ENCODE peak calls at places on chromosomes 6 and 20, in nine cellular contexts. W is smooth muscle cell of the brain vasculature; S is MCF 10A; Q is kidney epithelial cell; K is activated CD4-positive, CD25-positive, alpha-beta regulatory T cell treated with anti-CD3 and anti-CD28 coated beads, Interleukin-2, amount 50 U/mL, for 16 hours; R is B cell; Z is GM04504; F is omental fat pad; G is WTC11. T is an unnamed sample.

GRCh38 chr6:99613705-99614429 is 7.2 kb downstream of the PRDM13 start:
- DNase-seq in W (no peak), S (no peak), Q (no peak), K (no peak), R (peak), Z (no peak), F (no peak), G (peak), T (no peak)

GRCh38 chr6:151018035-151018434 is 152.5 kb downstream of the MTHFD1L start:
- DNase-seq in W (no peak), S (no peak), Q (peak), K (no peak), R (no peak), Z (no peak), F (no peak), G (no peak), T (no peak)

GRCh38 chr6:7489376-7489775 is 52.1 kb upstream of the DSP start:
- DNase-seq in W (no peak), S (no peak), Q (no peak), K (no peak), R (no peak), Z (no peak), F (no peak), G (no peak), T (no peak)

GRCh38 chr6:11354019-11354418 is 121.6 kb upstream of the NEDD9 start:
- DNase-seq in W (peak), S (peak), Q (no peak), K (peak), R (no peak), Z (no peak), F (no peak), G (no peak), T (peak)

GRCh38 chr6:11710221-11710836 is 68.3 kb downstream of the ADTRP start:
- DNase-seq in W (no peak), S (peak), Q (no peak), K (no peak), R (no peak), Z (no peak), F (no peak), G (no peak), T (no peak)

GRCh38 chr20:1430004-1430451 is 36.6 kb downstream of the NSFL1C start:
- DNase-seq in W (no peak), S (no peak), Q (peak), K (no peak), R (no peak), Z (peak), F (no peak), G (no peak), T (no peak)

GRCh38 chr6:166005846-166006592 is 161.6 kb downstream of the TBXT start:
- DNase-seq in W (no peak), S (peak), Q (no peak), K (no peak), R (no peak), Z (no peak), F (no peak), G (no peak), T (peak)

GRCh38 chr6:14804444-14805210 is 441.2 kb upstream of the JARID2 start:
- DNase-seq in W (peak), S (peak), Q (peak), K (no peak), R (no peak), Z (peak), F (peak), G (no peak), T (peak)

GRCh38 chr20:48012401-48012974 is 227.2 kb upstream of the SULF2 start:
- DNase-seq in W (no peak), S (peak), Q (peak), K (no peak), R (no peak), Z (peak), F (no peak), G (no peak), T (no peak)

GRCh38 chr6:12844284-12845223 is 128.0 kb downstream of the PHACTR1 start:
- DNase-seq in W (no peak), S (peak), Q (no peak), K (no peak), R (no peak), Z (peak), F (no peak), G (no peak), T (no peak)

GRCh38 chr6:11494786-11495564 is 42.6 kb upstream of the TMEM170B start:
- DNase-seq in W (no peak), S (no peak), Q (no peak), K (no peak), R (no peak), Z (no peak), F (no peak), G (no peak), T (no peak)

GRCh38 chr6:129708496-129709216 is 1.3 kb downstream of the ARHGAP18 start:
- DNase-seq in W (no peak), S (no peak), Q (no peak), K (no peak), R (no peak), Z (no peak), F (no peak), G (no peak), T (no peak)

T was measured in heart left ventricle.